ENCODE peak calls at places on chromosomes 5 and 9, in ten cellular contexts. A is NCI-H1092 treated with DMSO at 0.1 percent for 48 hours; J is stimulated activated CD8-positive, alpha-beta memory T cell treated with anti-CD3 and anti-CD28 coated beads, Interleukin-4, amount 100 ng/mL, for 24 hours; W is CD4-positive, alpha-beta T cell; M is amniotic stem cell; N is AG04450; H is NCI-H510A treated with DMSO at 0.1 percent for 48 hours; L is fibroblast of the conjunctiva; G is globus pallidus; O is AG08395. K is an unnamed sample.

GRCh38 chr5:38546691-38547146 is 9.7 kb downstream of the LIFR start:
- DNase-seq in W (no peak), H (no peak), M (no peak), J (no peak), G (no peak), A (no peak), O (peak; percentile 9), N (no peak), L (no peak), K (no peak)

GRCh38 chr9:109771084-109771483 is 8.9 kb upstream of the PALM2AKAP2 start:
- DNase-seq in H (no peak), L (peak; percentile 17), J (no peak), G (no peak), A (no peak), N (peak; percentile 67), M (no peak), O (peak; percentile 64), W (no peak), K (no peak)

GRCh38 chr9:91761362-91761761 is 188.7 kb downstream of the ROR2 start:
- DNase-seq in W (no peak), G (no peak), O (no peak), A (no peak), N (no peak), L (no peak), J (no peak), H (no peak), M (no peak), K (no peak)

GRCh38 chr5:125863579-125863978 is 559.6 kb upstream of the GRAMD2B start:
- DNase-seq in W (no peak), L (no peak), A (no peak), G (no peak), O (no peak), M (no peak), N (no peak), H (no peak), J (no peak), K (no peak)

GRCh38 chr5:105213078-105213477 is 1650.5 kb upstream of the NUDT12 start:
- DNase-seq in A (no peak), W (no peak), O (no peak), M (no peak), L (no peak), N (no peak), H (no peak), J (no peak), G (no peak), K (no peak)

GRCh38 chr5:164532226-164532937 is 1027.0 kb downstream of the MAT2B start:
- DNase-seq in A (no peak), J (no peak), M (no peak), L (no peak), N (no peak), H (no peak), G (no peak), O (no peak), W (no peak), K (no peak)

GRCh38 chr9:7819984-7820383 is 20.4 kb upstream of the DMAC1 start:
- DNase-seq in N (no peak), O (no peak), J (no peak), L (no peak), W (no peak), A (no peak), H (no peak), G (no peak), M (no peak), K (no peak)

GRCh38 chr9:18496586-18496985 is 22.6 kb downstream of the ADAMTSL1 start:
- DNase-seq in N (no peak), M (no peak), L (no peak), W (no peak), J (no peak), H (no peak), G (no peak), A (no peak), O (no peak), K (no peak)

GRCh38 chr5:68419637-68420452 is 204.3 kb downstream of the PIK3R1 start:
- DNase-seq in J (no peak), M (no peak), O (peak; percentile 13), N (no peak), H (no peak), W (no peak), A (no peak), G (no peak), L (peak; percentile 86), K (no peak)

GRCh38 chr5:94903719-94904118 is 285.2 kb downstream of the SLF1 start:
- DNase-seq in M (no peak), N (no peak), A (no peak), W (no peak), G (no peak), L (no peak), O (no peak), H (no peak), J (no peak), K (peak; percentile 32)

GRCh38 chr9:93884808-93885207 is 70.3 kb downstream of the BARX1 start:
- DNase-seq in A (no peak), J (no peak), W (no peak), N (no peak), H (peak; percentile 79), L (no peak), M (no peak), O (no peak), G (no peak), K (no peak)

GRCh38 chr5:6108540-6108848 is 269.9 kb downstream of the MED10 start:
- DNase-seq in G (no peak), M (no peak), O (no peak), J (no peak), H (no peak), N (no peak), W (no peak), L (no peak), A (no peak), K (no peak)

GRCh38 chr9:136050706-136051567 is 44.2 kb downstream of the NACC2 start:
- DNase-seq in A (no peak), W (no peak), M (no peak), L (no peak), O (peak; percentile 18), G (peak; percentile 24), J (no peak), H (no peak), N (no peak), K (no peak)

GRCh38 chr9:97840521-97840920 is 12.5 kb upstream of the FOXE1 start:
- DNase-seq in G (no peak), O (no peak), M (no peak), L (no peak), J (no peak), N (no peak), W (no peak), A (no peak), H (no peak), K (no peak)

GRCh38 chr5:135236187-135236835 is 162.7 kb downstream of the MACROH2A1 start:
- DNase-seq in O (no peak), A (no peak), G (no peak), H (no peak), W (no peak), J (no peak), M (no peak), N (no peak), L (no peak), K (no peak)

GRCh38 chr5:137618476-137618875 is 117.4 kb downstream of the KLHL3 start:
- DNase-seq in M (no peak), G (no peak), O (no peak), N (no peak), J (no peak), H (no peak), A (no peak), W (no peak), L (no peak), K (no peak)

GRCh38 chr9:86045654-86046053 is 53.7 kb downstream of the GOLM1 start:
- DNase-seq in M (no peak), H (no peak), J (no peak), N (no peak), G (no peak), W (no peak), L (no peak), O (no peak), A (no peak), K (no peak)

GRCh38 chr5:125409101-125409495 is 662.7 kb upstream of the ZNF608 start:
- DNase-seq in H (peak; percentile 49), W (no peak), L (no peak), A (peak; percentile 93), G (no peak), N (no peak), J (no peak), M (no peak), O (no peak), K (peak; percentile 59)

GRCh38 chr5:132455614-132456115 is 34.9 kb downstream of the IRF1 start:
- DNase-seq in L (no peak), W (no peak), O (no peak), A (no peak), H (no peak), N (no peak), M (no peak), J (no peak), G (no peak), K (no peak)

GRCh38 chr5:42800748-42801330 is 10.9 kb downstream of the SELENOP start:
- DNase-seq in J (no peak), L (no peak), N (no peak), M (no peak), G (no peak), H (no peak), W (no peak), O (no peak), A (no peak), K (no peak)

GRCh38 chr5:84618262-84618661 is 233.6 kb upstream of the EDIL3 start:
- DNase-seq in W (no peak), A (no peak), H (no peak), M (no peak), G (no peak), N (no peak), L (no peak), O (no peak), J (no peak), K (no peak)

GRCh38 chr5:38724301-38725030 is 121.3 kb upstream of the OSMR start:
- DNase-seq in G (no peak), M (no peak), O (peak; percentile 58), N (no peak), J (no peak), H (no peak), A (no peak), W (no peak), L (no peak), K (no peak)

K was measured in cerebellar cortex.